ENCODE peak calls at places on chromosomes 12 and 14, in four cellular contexts. U, Y, L and F are unnamed samples.

GRCh38 chr12:102616692-102617091 is 136.3 kb upstream of the IGF1 start:
- DNase-seq in U (no peak), Y (no peak), L (no peak), F (no peak)

GRCh38 chr12:96882862-96883261 is 24.2 kb upstream of the NEDD1 start:
- DNase-seq in U (no peak), Y (no peak), L (no peak), F (no peak)

GRCh38 chr14:70086685-70087379 is 101.9 kb downstream of the SLC8A3 start:
- DNase-seq in U (peak), Y (peak), L (no peak), F (peak)

GRCh38 chr14:105198588-105198987 is 17.5 kb upstream of the NUDT14 start:
- DNase-seq in U (no peak), Y (no peak), L (no peak), F (no peak)

GRCh38 chr12:32494676-32495075 is 95.3 kb downstream of the FGD4 start:
- DNase-seq in U (no peak), Y (no peak), L (no peak), F (no peak)

GRCh38 chr12:84131076-84131475 is 781.5 kb downstream of the SLC6A15 start:
- DNase-seq in U (no peak), Y (no peak), L (no peak), F (no peak)

GRCh38 chr12:80218925-80219714 is 119.8 kb downstream of the OTOGL start:
- DNase-seq in U (no peak), Y (peak), L (no peak), F (no peak)

GRCh38 chr14:24365600-24366374 is 2.2 kb upstream of the NFATC4 start:
- DNase-seq in U (no peak), Y (peak), L (peak), F (peak)

GRCh38 chr12:46219892-46220655 is 48.8 kb downstream of the SLC38A1 start:
- DNase-seq in U (peak), Y (peak), L (no peak), F (no peak)

GRCh38 chr12:9120487-9121184 is 4.9 kb upstream of the A2M start:
- DNase-seq in U (no peak), Y (no peak), L (no peak), F (no peak)

GRCh38 chr14:53696217-53696965 is 260.2 kb downstream of the BMP4 start:
- DNase-seq in U (no peak), Y (peak), L (no peak), F (no peak)

GRCh38 chr14:90965765-90966164 is 94.7 kb downstream of the RPS6KA5 start:
- DNase-seq in U (peak), Y (no peak), L (no peak), F (no peak)

GRCh38 chr14:22339277-22339676 is 249.7 kb downstream of the DAD1 start:
- DNase-seq in U (peak), Y (no peak), L (no peak), F (no peak)

GRCh38 chr14:91286530-91286937 is 42.0 kb upstream of the GPR68 start:
- DNase-seq in U (peak), Y (peak), L (peak), F (peak)

GRCh38 chr12:71804505-71804904 is 35.1 kb upstream of the TBC1D15 start:
- DNase-seq in U (peak), Y (no peak), L (no peak), F (peak)

GRCh38 chr12:111101003-111101402 is 180.6 kb upstream of the MYL2 start:
- DNase-seq in U (no peak), Y (no peak), L (no peak), F (no peak)

GRCh38 chr14:101821528-101821927 is 60.0 kb downstream of the PPP2R5C start:
- DNase-seq in U (no peak), Y (no peak), L (no peak), F (no peak)

GRCh38 chr14:91835920-91836843 is 31.2 kb downstream of the TC2N start:
- DNase-seq in U (peak), Y (no peak), L (no peak), F (peak)

GRCh38 chr12:28536088-28536487 is 345.8 kb downstream of the CCDC91 start:
- DNase-seq in U (no peak), Y (no peak), L (no peak), F (no peak)

GRCh38 chr14:49962616-49963015 is 69.7 kb downstream of the ARF6 start:
- DNase-seq in U (peak), Y (no peak), L (no peak), F (no peak)
- TF ChIP-seq CREB1 in U (no peak), Y (no peak), L (peak), F (no peak)

GRCh38 chr12:103626498-103626897 is 39.4 kb downstream of the STAB2 start:
- DNase-seq in U (peak), Y (peak), L (no peak), F (peak)
- TF ChIP-seq CTCF in U (peak), Y (peak), L (no peak), F (peak)

DNA sequence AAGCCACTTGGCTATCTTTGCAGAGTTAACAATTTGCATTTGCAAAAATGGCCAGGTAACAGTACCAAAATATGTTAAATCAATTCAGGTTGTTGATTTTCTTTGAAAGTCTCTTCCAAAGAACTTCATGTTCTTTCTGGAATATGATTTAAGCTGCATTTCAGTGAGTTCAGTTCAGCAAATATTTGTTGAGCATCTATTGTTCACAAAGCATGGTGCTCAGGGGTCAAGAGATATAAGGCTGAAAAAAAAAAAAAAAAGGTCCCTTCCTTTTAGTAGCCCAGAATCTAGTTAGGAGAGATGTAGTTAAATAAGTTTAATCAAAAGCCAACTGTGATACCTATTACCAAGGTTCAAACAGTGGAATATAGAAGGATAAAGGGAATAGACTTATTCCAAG is 317.1 kb downstream of the ZFP36L1 start:
- DNase-seq in U (no peak), Y (no peak), L (no peak), F (no peak)
- TF ChIP-seq REST in U (no peak), Y (no peak), L (no peak), F (no peak)

GRCh38 chr12:124654666-124655316 is 87.4 kb upstream of the NCOR2 start:
- DNase-seq in U (no peak), Y (no peak), L (no peak), F (no peak)
- TF ChIP-seq CREB1 in U (no peak), Y (no peak), L (no peak), F (no peak)

GRCh38 chr12:6146509-6146908 is 22.0 kb upstream of the VWF start:
- DNase-seq in U (no peak), Y (no peak), L (no peak), F (no peak)

GRCh38 chr12:6148061-6148460 is 23.6 kb upstream of the VWF start:
- DNase-seq in U (no peak), Y (no peak), L (no peak), F (no peak)

GRCh38 chr12:6141048-6141447 is 16.6 kb upstream of the VWF start:
- DNase-seq in U (no peak), Y (no peak), L (no peak), F (no peak)

GRCh38 chr12:6145584-6145983 is 21.1 kb upstream of the VWF start:
- DNase-seq in U (no peak), Y (no peak), L (no peak), F (no peak)

GRCh38 chr12:6146951-6147350 is 22.5 kb upstream of the VWF start:
- DNase-seq in U (no peak), Y (no peak), L (no peak), F (no peak)
- TF ChIP-seq CTCF in U (no peak), Y (no peak), L (no peak), F (no peak)